ENCODE peak calls at places on chromosomes 4 and X, in six cellular contexts. One of them, this sample, is unnamed.

GRCh38 chrX:110944323-110944761 is 148.7 kb upstream of the CHRDL1 start:
- DNase-seq in IMR-90: no peak
- DNase-seq in choroid plexus epithelial cell: no peak
- DNase-seq in uterus: no peak
- DNase-seq in cardiac muscle cell: peak; percentile 0
- DNase-seq in left ventricle myocardium inferior: no peak
- DNase-seq in this sample: peak; percentile 1

GRCh38 chrX:418927-419729 is 32.4 kb upstream of the PPP2R3B start:
- DNase-seq in IMR-90: no peak
- DNase-seq in choroid plexus epithelial cell: no peak
- DNase-seq in uterus: no peak
- DNase-seq in cardiac muscle cell: no peak
- DNase-seq in left ventricle myocardium inferior: peak; percentile 14
- DNase-seq in this sample: no peak

GRCh38 chr4:111689214-111689613 is 456.0 kb upstream of the FAM241A start:
- DNase-seq in IMR-90: peak; percentile 14
- DNase-seq in choroid plexus epithelial cell: peak; percentile 34
- DNase-seq in uterus: peak; percentile 70
- DNase-seq in cardiac muscle cell: no peak
- DNase-seq in left ventricle myocardium inferior: no peak
- DNase-seq in this sample: peak; percentile 77

GRCh38 chrX:19554786-19555185 is 39.5 kb upstream of the MAP3K15 start:
- DNase-seq in IMR-90: peak; percentile 83
- DNase-seq in choroid plexus epithelial cell: peak; percentile 79
- DNase-seq in uterus: no peak
- DNase-seq in cardiac muscle cell: no peak
- DNase-seq in left ventricle myocardium inferior: no peak
- DNase-seq in this sample: peak; percentile 41

GRCh38 chr4:104015680-104016079 is 295.9 kb upstream of the TACR3 start:
- DNase-seq in IMR-90: no peak
- DNase-seq in choroid plexus epithelial cell: peak; percentile 1
- DNase-seq in uterus: no peak
- DNase-seq in cardiac muscle cell: peak; percentile 34
- DNase-seq in left ventricle myocardium inferior: no peak
- DNase-seq in this sample: no peak

GRCh38 chr4:138049350-138049749 is 192.8 kb downstream of the SLC7A11 start:
- DNase-seq in IMR-90: no peak
- DNase-seq in choroid plexus epithelial cell: peak; percentile 24
- DNase-seq in uterus: no peak
- DNase-seq in cardiac muscle cell: no peak
- DNase-seq in left ventricle myocardium inferior: no peak
- DNase-seq in this sample: no peak

GRCh38 chr4:121951570-121952110 is at the start of gene TRPC3:
- DNase-seq in IMR-90: peak; percentile 25
- DNase-seq in choroid plexus epithelial cell: peak; percentile 16
- DNase-seq in uterus: no peak
- DNase-seq in cardiac muscle cell: peak; percentile 71
- DNase-seq in left ventricle myocardium inferior: peak; percentile 23
- DNase-seq in this sample: peak; percentile 61

GRCh38 chr4:125085-125820 is 952 bp downstream of the ZNF718 start:
- DNase-seq in IMR-90: peak; percentile 17
- DNase-seq in choroid plexus epithelial cell: peak; percentile 63
- DNase-seq in uterus: no peak
- DNase-seq in cardiac muscle cell: peak; percentile 73
- DNase-seq in left ventricle myocardium inferior: peak; percentile 40
- DNase-seq in this sample: peak; percentile 18

GRCh38 chrX:115324194-115324593 is 34.7 kb downstream of the LUZP4 start:
- DNase-seq in IMR-90: peak; percentile 26
- DNase-seq in choroid plexus epithelial cell: peak; percentile 36
- DNase-seq in uterus: peak; percentile 36
- DNase-seq in cardiac muscle cell: no peak
- DNase-seq in left ventricle myocardium inferior: peak; percentile 22
- DNase-seq in this sample: peak; percentile 36

GRCh38 chrX:17456526-17456925 is 81.5 kb downstream of the NHS start:
- DNase-seq in IMR-90: no peak
- DNase-seq in choroid plexus epithelial cell: no peak
- DNase-seq in uterus: no peak
- DNase-seq in cardiac muscle cell: no peak
- DNase-seq in left ventricle myocardium inferior: no peak
- DNase-seq in this sample: no peak

GRCh38 chr4:14831447-14831846 is 170.8 kb upstream of the CPEB2 start:
- DNase-seq in IMR-90: no peak
- DNase-seq in choroid plexus epithelial cell: no peak
- DNase-seq in uterus: no peak
- DNase-seq in cardiac muscle cell: no peak
- DNase-seq in left ventricle myocardium inferior: no peak
- DNase-seq in this sample: no peak

GRCh38 chr4:113181289-113182007 is 132.0 kb downstream of the ANK2 start:
- DNase-seq in IMR-90: no peak
- DNase-seq in choroid plexus epithelial cell: no peak
- DNase-seq in uterus: no peak
- DNase-seq in cardiac muscle cell: peak; percentile 59
- DNase-seq in left ventricle myocardium inferior: no peak
- DNase-seq in this sample: peak; percentile 12

GRCh38 chrX:103726477-103726876 is 15.8 kb downstream of the TMEM31 start:
- DNase-seq in IMR-90: no peak
- DNase-seq in choroid plexus epithelial cell: no peak
- DNase-seq in uterus: no peak
- DNase-seq in cardiac muscle cell: no peak
- DNase-seq in left ventricle myocardium inferior: no peak
- DNase-seq in this sample: no peak

GRCh38 chr4:186722856-186723206 is 825 bp downstream of the FAT1 start:
- DNase-seq in IMR-90: no peak
- DNase-seq in choroid plexus epithelial cell: peak; percentile 56
- DNase-seq in uterus: no peak
- DNase-seq in cardiac muscle cell: no peak
- DNase-seq in left ventricle myocardium inferior: no peak
- DNase-seq in this sample: no peak

GRCh38 chr4:13912966-13913365 is 285.4 kb upstream of the BOD1L1 start:
- DNase-seq in IMR-90: peak; percentile 61
- DNase-seq in choroid plexus epithelial cell: peak; percentile 86
- DNase-seq in uterus: no peak
- DNase-seq in cardiac muscle cell: no peak
- DNase-seq in left ventricle myocardium inferior: no peak
- DNase-seq in this sample: peak; percentile 76

GRCh38 chr4:110164856-110165255 is 33.6 kb downstream of the ELOVL6 start:
- DNase-seq in IMR-90: no peak
- DNase-seq in choroid plexus epithelial cell: no peak
- DNase-seq in uterus: no peak
- DNase-seq in cardiac muscle cell: no peak
- DNase-seq in left ventricle myocardium inferior: no peak
- DNase-seq in this sample: no peak

GRCh38 chr4:15396157-15396800 is 31.6 kb upstream of the C1QTNF7 start:
- DNase-seq in IMR-90: peak; percentile 48
- DNase-seq in choroid plexus epithelial cell: peak; percentile 77
- DNase-seq in uterus: no peak
- DNase-seq in cardiac muscle cell: peak; percentile 51
- DNase-seq in left ventricle myocardium inferior: no peak
- DNase-seq in this sample: no peak

GRCh38 chrX:124216396-124217124 is 115.9 kb upstream of the TEX13D start:
- DNase-seq in IMR-90: no peak
- DNase-seq in choroid plexus epithelial cell: no peak
- DNase-seq in uterus: no peak
- DNase-seq in cardiac muscle cell: no peak
- DNase-seq in left ventricle myocardium inferior: no peak
- DNase-seq in this sample: no peak

GRCh38 chr4:54255881-54256280 is 26.8 kb downstream of the PDGFRA start:
- DNase-seq in IMR-90: peak; percentile 60
- DNase-seq in choroid plexus epithelial cell: peak; percentile 41
- DNase-seq in uterus: no peak
- DNase-seq in cardiac muscle cell: no peak
- DNase-seq in left ventricle myocardium inferior: no peak
- DNase-seq in this sample: no peak

GRCh38 chrX:43813319-43813718 is 68.9 kb downstream of the MAOB start:
- DNase-seq in IMR-90: no peak
- DNase-seq in choroid plexus epithelial cell: no peak
- DNase-seq in uterus: no peak
- DNase-seq in cardiac muscle cell: peak; percentile 67
- DNase-seq in left ventricle myocardium inferior: no peak
- DNase-seq in this sample: no peak

GRCh38 chrX:43815209-43815608 is 67.0 kb downstream of the MAOB start:
- DNase-seq in IMR-90: no peak
- DNase-seq in choroid plexus epithelial cell: no peak
- DNase-seq in uterus: no peak
- DNase-seq in cardiac muscle cell: no peak
- DNase-seq in left ventricle myocardium inferior: no peak
- DNase-seq in this sample: no peak

GRCh38 chrX:43817454-43817853 is 64.8 kb downstream of the MAOB start:
- DNase-seq in IMR-90: no peak
- DNase-seq in choroid plexus epithelial cell: no peak
- DNase-seq in uterus: no peak
- DNase-seq in cardiac muscle cell: no peak
- DNase-seq in left ventricle myocardium inferior: no peak
- DNase-seq in this sample: no peak

GRCh38 chrX:43809463-43809862 is 72.8 kb downstream of the MAOB start:
- DNase-seq in IMR-90: peak; percentile 3
- DNase-seq in choroid plexus epithelial cell: peak; percentile 18
- DNase-seq in uterus: peak; percentile 53
- DNase-seq in cardiac muscle cell: no peak
- DNase-seq in left ventricle myocardium inferior: no peak
- DNase-seq in this sample: peak; percentile 24

GRCh38 chrX:43813898-43814297 is 68.4 kb downstream of the MAOB start:
- DNase-seq in IMR-90: no peak
- DNase-seq in choroid plexus epithelial cell: peak; percentile 5
- DNase-seq in uterus: no peak
- DNase-seq in cardiac muscle cell: peak; percentile 30
- DNase-seq in left ventricle myocardium inferior: no peak
- DNase-seq in this sample: peak; percentile 20
- TF ChIP-seq CTCF in IMR-90: no peak
- TF ChIP-seq CTCF in choroid plexus epithelial cell: peak; percentile 17
- TF ChIP-seq CTCF in uterus: no peak
- TF ChIP-seq CTCF in cardiac muscle cell: no peak
- TF ChIP-seq CTCF in left ventricle myocardium inferior: no peak
- TF ChIP-seq CTCF in this sample: no peak

DNA sequence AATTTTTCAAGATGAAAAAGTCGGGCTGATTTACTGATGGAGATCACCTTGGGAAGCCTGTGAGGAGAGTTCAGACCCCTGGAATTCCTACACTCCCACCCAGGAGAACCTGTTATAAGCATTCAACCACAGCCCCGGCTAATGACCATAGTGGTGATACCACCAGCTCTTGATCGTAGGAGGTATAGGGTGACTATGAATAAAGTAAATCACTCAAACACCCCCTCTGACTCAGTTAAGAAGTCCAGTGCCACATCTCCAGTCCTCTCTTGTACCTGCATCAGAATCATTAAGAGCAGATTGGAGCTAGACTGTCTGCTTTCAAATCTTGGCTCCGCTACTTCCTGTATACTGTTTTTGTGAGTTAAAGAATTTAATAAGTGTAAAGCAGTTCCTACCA is 565.0 kb upstream of the DIPK2B start:
- DNase-seq in IMR-90: no peak
- DNase-seq in choroid plexus epithelial cell: no peak
- DNase-seq in uterus: no peak
- DNase-seq in cardiac muscle cell: no peak
- DNase-seq in left ventricle myocardium inferior: no peak
- DNase-seq in this sample: no peak
- H3K4me3 ChIP-seq in IMR-90: peak overlapping the region; percentile 27
- H3K4me3 ChIP-seq in choroid plexus epithelial cell: peak overlapping the region; percentile 41
- H3K4me3 ChIP-seq in uterus: no peak overlapping the region
- H3K4me3 ChIP-seq in cardiac muscle cell: no peak overlapping the region
- H3K4me3 ChIP-seq in left ventricle myocardium inferior: no peak overlapping the region
- H3K4me3 ChIP-seq in this sample: peak overlapping the region; percentile 67

GRCh38 chrX:9622128-9622527 is 143.5 kb downstream of the GPR143 start:
- DNase-seq in IMR-90: no peak
- DNase-seq in choroid plexus epithelial cell: no peak
- DNase-seq in uterus: no peak
- DNase-seq in cardiac muscle cell: no peak
- DNase-seq in left ventricle myocardium inferior: no peak
- DNase-seq in this sample: no peak

GRCh38 chrX:9614016-9614415 is 149.2 kb downstream of the TBL1X start:
- DNase-seq in IMR-90: peak; percentile 84
- DNase-seq in choroid plexus epithelial cell: peak; percentile 32
- DNase-seq in uterus: no peak
- DNase-seq in cardiac muscle cell: no peak
- DNase-seq in left ventricle myocardium inferior: no peak
- DNase-seq in this sample: peak; percentile 45

GRCh38 chrX:9619581-9619980 is 146.1 kb downstream of the GPR143 start:
- DNase-seq in IMR-90: no peak
- DNase-seq in choroid plexus epithelial cell: no peak
- DNase-seq in uterus: no peak
- DNase-seq in cardiac muscle cell: no peak
- DNase-seq in left ventricle myocardium inferior: no peak
- DNase-seq in this sample: no peak
- TF ChIP-seq CTCF in IMR-90: no peak
- TF ChIP-seq CTCF in choroid plexus epithelial cell: no peak
- TF ChIP-seq CTCF in uterus: no peak
- TF ChIP-seq CTCF in cardiac muscle cell: no peak
- TF ChIP-seq CTCF in left ventricle myocardium inferior: no peak
- TF ChIP-seq CTCF in this sample: no peak

GRCh38 chr4:182144621-182145359 is 98.4 kb upstream of the TENM3 start:
- DNase-seq in IMR-90: peak; percentile 22
- DNase-seq in choroid plexus epithelial cell: no peak
- DNase-seq in uterus: peak; percentile 18
- DNase-seq in cardiac muscle cell: peak; percentile 64
- DNase-seq in left ventricle myocardium inferior: no peak
- DNase-seq in this sample: peak; percentile 7

GRCh38 chr4:182145360-182145905 is 97.8 kb upstream of the TENM3 start:
- DNase-seq in IMR-90: no peak
- DNase-seq in choroid plexus epithelial cell: peak; percentile 35
- DNase-seq in uterus: no peak
- DNase-seq in cardiac muscle cell: no peak
- DNase-seq in left ventricle myocardium inferior: no peak
- DNase-seq in this sample: no peak

GRCh38 chr4:182143086-182143821 is 99.9 kb upstream of the TENM3 start:
- DNase-seq in IMR-90: peak; percentile 29
- DNase-seq in choroid plexus epithelial cell: peak; percentile 25
- DNase-seq in uterus: no peak
- DNase-seq in cardiac muscle cell: peak; percentile 12
- DNase-seq in left ventricle myocardium inferior: no peak
- DNase-seq in this sample: peak; percentile 50

GRCh38 chr4:182142146-182143085 is 100.8 kb upstream of the TENM3 start:
- DNase-seq in IMR-90: peak; percentile 58
- DNase-seq in choroid plexus epithelial cell: peak; percentile 63
- DNase-seq in uterus: peak; percentile 26
- DNase-seq in cardiac muscle cell: peak; percentile 44
- DNase-seq in left ventricle myocardium inferior: no peak
- DNase-seq in this sample: peak; percentile 46

GRCh38 chr4:182143822-182144620 is 99.2 kb upstream of the TENM3 start:
- DNase-seq in IMR-90: peak; percentile 83
- DNase-seq in choroid plexus epithelial cell: peak; percentile 88
- DNase-seq in uterus: peak; percentile 57
- DNase-seq in cardiac muscle cell: peak; percentile 49
- DNase-seq in left ventricle myocardium inferior: no peak
- DNase-seq in this sample: peak; percentile 75
- H3K4me3 ChIP-seq in IMR-90: peak overlapping the region; percentile 88
- H3K4me3 ChIP-seq in choroid plexus epithelial cell: peak overlapping the region; percentile 79
- H3K4me3 ChIP-seq in uterus: peak overlapping the region; percentile 80
- H3K4me3 ChIP-seq in cardiac muscle cell: peak overlapping the region; percentile 90
- H3K4me3 ChIP-seq in left ventricle myocardium inferior: peak overlapping the region; percentile 73
- H3K4me3 ChIP-seq in this sample: peak overlapping the region; percentile 76